ENCODE peak calls at places on chromosome 22, in eight cellular contexts. I is stimulated activated CD8-positive, alpha-beta memory T cell treated with anti-CD3 and anti-CD28 coated beads, Interleukin-15, amount 100 ng/mL, for 1 hour; K is RWPE1; M is activated naive CD4-positive, alpha-beta T cell treated with anti-CD3 and anti-CD28 coated beads, Interleukin-2, amount 10 ng/mL, durations not matched to agents 7 days and 5 days; S is EL; Q is stimulated activated CD4-positive, alpha-beta T cell treated with anti-CD3 and anti-CD28 coated beads, Interleukin-1b, Interleukin-23, amount 100 ng/mL, for 24 hours; R is left cardiac atrium; T is thoracic aorta. W is an unnamed sample.

GRCh38 chr22:47292546-47293320 is 530.3 kb downstream of the TBC1D22A start:
- DNase-seq in S (no peak), Q (no peak), K (no peak), M (no peak), R (no peak), I (no peak), T (no peak), W (peak; percentile 70)

GRCh38 chr22:36760716-36761115 is 15.2 kb downstream of the IFT27 start:
- DNase-seq in K (no peak), R (no peak), T (no peak), Q (no peak), S (no peak), M (no peak), I (no peak), W (no peak)

GRCh38 chr22:26328221-26328620 is 100.8 kb upstream of the ASPHD2 start:
- DNase-seq in Q (no peak), K (no peak), T (no peak), R (no peak), M (no peak), S (no peak), I (no peak), W (no peak)

GRCh38 chr22:21876486-21877176 is 9.2 kb upstream of the MAPK1 start:
- DNase-seq in S (peak; percentile 48), T (no peak), R (no peak), M (no peak), Q (no peak), K (no peak), I (no peak), W (peak; percentile 46)

GRCh38 chr22:23529166-23530103 is 50.7 kb downstream of the IGLL1 start:
- DNase-seq in I (no peak), S (no peak), K (no peak), Q (no peak), M (no peak), R (no peak), T (no peak), W (no peak)

GRCh38 chr22:49004484-49005399 is 822.9 kb downstream of the BRD1 start:
- DNase-seq in S (no peak), M (no peak), I (no peak), T (no peak), R (no peak), Q (no peak), K (no peak), W (no peak)

GRCh38 chr22:38841211-38841610 is 2.6 kb downstream of the NPTXR start:
- DNase-seq in I (no peak), K (no peak), T (no peak), R (no peak), S (no peak), Q (no peak), M (no peak), W (no peak)

GRCh38 chr22:17576475-17576874 is 13.2 kb downstream of the SLC25A18 start:
- DNase-seq in Q (no peak), M (no peak), T (no peak), S (peak; percentile 99), R (no peak), K (peak; percentile 84), I (no peak), W (peak; percentile 92)

GRCh38 chr22:25478573-25478972 is 85.9 kb upstream of the GRK3 start:
- DNase-seq in T (no peak), S (no peak), M (no peak), Q (no peak), I (no peak), K (no peak), R (no peak), W (no peak)

GRCh38 chr22:38261478-38261803 is 11.4 kb downstream of the TMEM184B start:
- DNase-seq in M (no peak), T (no peak), I (no peak), K (no peak), S (no peak), R (no peak), Q (no peak), W (peak; percentile 35)

GRCh38 chr22:37126383-37126782 is 16.9 kb upstream of the TMPRSS6 start:
- DNase-seq in R (no peak), T (no peak), I (no peak), M (no peak), K (no peak), S (no peak), Q (no peak), W (no peak)

GRCh38 chr22:46929046-46929688 is 166.7 kb downstream of the TBC1D22A start:
- DNase-seq in K (no peak), T (no peak), Q (no peak), R (no peak), I (no peak), M (no peak), S (no peak), W (peak; percentile 10)

GRCh38 chr22:25382762-25383161 is 163.3 kb downstream of the CRYBB2 start:
- DNase-seq in Q (no peak), K (no peak), M (no peak), R (no peak), I (no peak), T (no peak), S (no peak), W (no peak)

GRCh38 chr22:37627545-37627944 is 11.9 kb upstream of the SH3BP1 start:
- DNase-seq in T (no peak), I (no peak), Q (no peak), M (peak; percentile 77), S (no peak), R (no peak), K (no peak), W (no peak)

GRCh38 chr22:45626198-45626651 is 45.4 kb upstream of the ATXN10 start:
- DNase-seq in Q (no peak), R (no peak), S (no peak), K (peak; percentile 85), M (no peak), T (no peak), I (no peak), W (no peak)

GRCh38 chr22:24516301-24516737 is 21.2 kb downstream of the UPB1 start:
- DNase-seq in I (no peak), R (no peak), T (no peak), S (peak; percentile 92), Q (no peak), K (no peak), M (no peak), W (peak; percentile 90)

GRCh38 chr22:32144875-32145274 is 14.2 kb downstream of the C22orf42 start:
- DNase-seq in R (no peak), K (no peak), I (no peak), S (no peak), T (no peak), M (peak; percentile 39), Q (no peak), W (no peak)

GRCh38 chr22:32378703-32379272 is 21.1 kb downstream of the RFPL3 start:
- DNase-seq in M (peak; percentile 30), Q (no peak), R (no peak), T (no peak), K (peak; percentile 18), I (no peak), S (peak; percentile 47), W (peak; percentile 31)

GRCh38 chr22:43570531-43571144 is 158.8 kb downstream of the MPPED1 start:
- DNase-seq in R (no peak), Q (no peak), M (no peak), K (no peak), S (no peak), I (no peak), T (no peak), W (no peak)

GRCh38 chr22:19181786-19182471 is 3.4 kb upstream of the SLC25A1 start:
- DNase-seq in K (no peak), M (no peak), R (no peak), T (no peak), S (no peak), I (no peak), Q (no peak), W (no peak)

GRCh38 chr22:30890689-30891442 is 77.7 kb downstream of the MORC2 start:
- DNase-seq in S (peak; percentile 25), R (no peak), Q (no peak), K (peak; percentile 10), I (no peak), M (peak; percentile 50), T (no peak), W (peak; percentile 51)

GRCh38 chr22:27024982-27025381 is 367.6 kb downstream of the MIAT start:
- DNase-seq in K (no peak), S (no peak), Q (no peak), I (no peak), T (no peak), M (no peak), R (no peak), W (no peak)

GRCh38 chr22:22037229-22037628 is 54.6 kb upstream of the TOP3B start:
- DNase-seq in T (no peak), I (no peak), Q (no peak), K (no peak), R (no peak), M (no peak), S (no peak), W (no peak)

GRCh38 chr22:48088926-48089536 is 1326.6 kb downstream of the TBC1D22A start:
- DNase-seq in I (no peak), K (no peak), R (no peak), S (no peak), T (no peak), M (no peak), Q (no peak), W (no peak)

GRCh38 chr22:22123960-22124278 is 120.7 kb upstream of the VPREB1 start:
- DNase-seq in R (no peak), Q (no peak), M (no peak), S (no peak), K (no peak), I (no peak), T (no peak), W (no peak)

GRCh38 chr22:45742866-45743450 is 71.3 kb downstream of the ATXN10 start:
- DNase-seq in R (peak; percentile 38), Q (no peak), K (peak; percentile 11), S (peak; percentile 65), T (no peak), M (no peak), I (no peak), W (peak; percentile 84)

GRCh38 chr22:17410576-17410975 is 41.3 kb downstream of the CECR2 start:
- DNase-seq in R (no peak), S (no peak), M (no peak), T (no peak), Q (no peak), I (no peak), K (no peak), W (no peak)

GRCh38 chr22:35160268-35160667 is 94.3 kb downstream of the ISX start:
- DNase-seq in I (no peak), T (no peak), M (no peak), R (no peak), Q (no peak), S (no peak), K (no peak), W (no peak)

GRCh38 chr22:22752556-22753477 is 108.4 kb downstream of the GGTLC2 start:
- DNase-seq in K (no peak), I (no peak), T (no peak), Q (no peak), R (peak; percentile 47), M (no peak), S (peak; percentile 23), W (peak; percentile 71)

GRCh38 chr22:20084547-20085413 is 4.7 kb downstream of the DGCR8 start:
- DNase-seq in M (peak; percentile 48), Q (no peak), R (peak; percentile 46), I (no peak), T (no peak), K (no peak), S (no peak), W (peak; percentile 14)

GRCh38 chr22:18955696-18956095 is 19.6 kb upstream of the PRODH start:
- DNase-seq in R (no peak), K (no peak), S (no peak), Q (no peak), M (no peak), I (no peak), T (no peak), W (no peak)

GRCh38 chr22:21651521-21652009 is 9.5 kb downstream of the SDF2L1 start:
- DNase-seq in Q (no peak), K (no peak), T (no peak), R (peak; percentile 37), I (no peak), M (no peak), S (peak; percentile 26), W (no peak)